ENCODE peak calls at places on chromosome 11, in six cellular contexts. W is HCT116, P is GM23338, L is hepatocyte, Y is GM23248, B is neural progenitor cell. K is an unnamed sample.
A peak's percentile ranks its signal among the peaks of the same experiment; 100 is the strongest.

GRCh38 chr11:27574342-27574741 is 67.8 kb upstream of the LIN7C start:
- DNase-seq in W (no peak), P (no peak), L (no peak), Y (no peak), B (no peak), K (no peak)

GRCh38 chr11:80826808-80827207 is 1386.0 kb upstream of the TENM4 start:
- DNase-seq in W (no peak), P (no peak), L (no peak), Y (no peak), B (no peak), K (no peak)

GRCh38 chr11:118241191-118242098 is 10.7 kb downstream of the MPZL3 start:
- DNase-seq in W (peak; percentile 95), P (no peak), L (peak; percentile 80), Y (peak; percentile 69), B (no peak), K (peak; percentile 98)

GRCh38 chr11:128669491-128669890 is 24.4 kb upstream of the FLI1 start:
- DNase-seq in W (no peak), P (no peak), L (no peak), Y (peak; percentile 82), B (no peak), K (peak; percentile 61)

GRCh38 chr11:30395751-30396150 is 72.8 kb downstream of the ARL14EP start:
- DNase-seq in W (no peak), P (no peak), L (no peak), Y (no peak), B (no peak), K (no peak)

GRCh38 chr11:71311176-71311925 is 59.0 kb upstream of the SHANK2 start:
- DNase-seq in W (no peak), P (no peak), L (no peak), Y (no peak), B (no peak), K (no peak)

GRCh38 chr11:62652156-62653006 is 721 bp downstream of the INTS5 start:
- DNase-seq in W (no peak), P (no peak), L (no peak), Y (peak; percentile 52), B (no peak), K (no peak)

GRCh38 chr11:75663808-75664207 is 5.0 kb downstream of the MAP6 start:
- DNase-seq in W (no peak), P (peak; percentile 58), L (no peak), Y (no peak), B (peak; percentile 43), K (no peak)

GRCh38 chr11:77039491-77040400 is 5.5 kb downstream of the B3GNT6 start:
- DNase-seq in W (no peak), P (peak; percentile 84), L (peak; percentile 59), Y (peak; percentile 65), B (peak; percentile 69), K (no peak)

GRCh38 chr11:75492181-75492820 is 33.4 kb downstream of the GDPD5 start:
- DNase-seq in W (no peak), P (peak; percentile 57), L (no peak), Y (no peak), B (no peak), K (peak; percentile 51)

GRCh38 chr11:132234878-132235277 is 864.5 kb downstream of the NTM start:
- DNase-seq in W (no peak), P (no peak), L (no peak), Y (peak; percentile 76), B (no peak), K (peak; percentile 15)

GRCh38 chr11:65112551-65113360 is 1.1 kb downstream of the TM7SF2 start:
- DNase-seq in W (no peak), P (peak; percentile 78), L (peak; percentile 84), Y (peak; percentile 73), B (peak; percentile 75), K (peak; percentile 67)

GRCh38 chr11:61955031-61955415 is 4.9 kb downstream of the BEST1 start:
- DNase-seq in W (no peak), P (peak; percentile 79), L (peak; percentile 85), Y (peak; percentile 89), B (peak; percentile 74), K (no peak)

GRCh38 chr11:5258543-5259262 is 4.1 kb upstream of the HBG2 start:
- DNase-seq in W (no peak), P (peak; percentile 47), L (no peak), Y (no peak), B (no peak), K (no peak)

GRCh38 chr11:132496341-132496740 is 1036.0 kb downstream of the OPCML start:
- DNase-seq in W (no peak), P (no peak), L (no peak), Y (peak; percentile 38), B (no peak), K (no peak)

GRCh38 chr11:70142171-70142875 is 60.8 kb upstream of the FADD start:
- DNase-seq in W (peak; percentile 50), P (no peak), L (peak; percentile 58), Y (peak; percentile 17), B (peak; percentile 50), K (peak; percentile 87)

GRCh38 chr11:47239889-47240288 is 8.7 kb downstream of the ACP2 start:
- DNase-seq in W (no peak), P (no peak), L (no peak), Y (no peak), B (no peak), K (no peak)

GRCh38 chr11:99565333-99565732 is 544.6 kb downstream of the CNTN5 start:
- DNase-seq in W (no peak), P (no peak), L (no peak), Y (no peak), B (no peak), K (no peak)

GRCh38 chr11:124867700-124868099 is 2.5 kb downstream of the ROBO3 start:
- DNase-seq in W (peak; percentile 13), P (peak; percentile 74), L (peak; percentile 53), Y (peak; percentile 60), B (peak; percentile 78), K (peak; percentile 64)

GRCh38 chr11:105149477-105149876 is 9.9 kb upstream of the CARD18 start:
- DNase-seq in W (no peak), P (no peak), L (no peak), Y (no peak), B (no peak), K (no peak)

GRCh38 chr11:72786305-72787261 is 7.3 kb downstream of the STARD10 start:
- DNase-seq in W (no peak), P (no peak), L (peak; percentile 88), Y (no peak), B (peak; percentile 0), K (peak; percentile 81)

GRCh38 chr11:64253481-64253880 is 2.2 kb downstream of the PLCB3 start:
- DNase-seq in W (no peak), P (no peak), L (no peak), Y (peak; percentile 46), B (no peak), K (peak; percentile 44)

GRCh38 chr11:48087974-48088681 is 107.8 kb downstream of the PTPRJ start:
- DNase-seq in W (no peak), P (no peak), L (no peak), Y (no peak), B (no peak), K (no peak)

GRCh38 chr11:95268386-95268785 is 37.4 kb upstream of the SESN3 start:
- DNase-seq in W (no peak), P (no peak), L (no peak), Y (no peak), B (no peak), K (no peak)

GRCh38 chr11:133951484-133952198 is 5.1 kb downstream of the IGSF9B start:
- DNase-seq in W (no peak), P (peak; percentile 74), L (no peak), Y (peak; percentile 74), B (peak; percentile 59), K (peak; percentile 25)

GRCh38 chr11:537622-538430 is 499 bp downstream of the LRRC56 start:
- DNase-seq in W (no peak), P (no peak), L (peak; percentile 4), Y (no peak), B (no peak), K (no peak)

GRCh38 chr11:125903753-125904659 is at the start of gene DDX25:
- DNase-seq in W (no peak), P (peak; percentile 88), L (peak; percentile 43), Y (no peak), B (peak; percentile 85), K (no peak)

GRCh38 chr11:8809185-8809584 is 101.8 kb upstream of the AKIP1 start:
- DNase-seq in W (no peak), P (no peak), L (no peak), Y (peak; percentile 30), B (no peak), K (no peak)
- TF ChIP-seq EZH2phosphoT487 in W (no peak), P (no peak), L (no peak), Y (no peak), B (no peak), K (no peak)

DNA sequence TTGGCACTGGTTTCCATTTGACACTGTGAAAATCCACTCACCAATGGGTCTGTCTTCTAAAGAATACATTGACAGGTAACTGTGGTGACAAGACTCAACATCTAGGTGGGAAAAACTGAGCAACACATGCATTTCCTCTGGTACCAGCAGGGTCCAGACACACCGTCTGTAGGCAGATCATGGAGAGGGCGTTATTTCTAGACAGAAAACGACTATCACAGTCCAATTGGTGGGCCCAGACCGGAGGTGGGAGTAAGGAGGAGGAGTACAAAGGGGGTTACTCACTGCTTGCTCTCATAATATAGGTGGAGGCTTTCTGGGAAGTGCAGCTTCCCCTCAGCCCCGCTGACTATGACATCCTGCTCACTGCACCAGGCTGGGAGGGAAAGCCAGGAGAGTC is 9.9 kb downstream of the OVCH2 start:
- DNase-seq in W (no peak), P (no peak), L (no peak), Y (no peak), B (no peak), K (no peak)
- H2AFZ ChIP-seq in W (no peak overlapping the region), P (no peak overlapping the region), L (no peak overlapping the region), Y (no peak overlapping the region), B (no peak overlapping the region), K (no peak overlapping the region)

GRCh38 chr11:3662856-3663255 is 8.3 kb downstream of the CHRNA10 start:
- DNase-seq in W (no peak), P (no peak), L (no peak), Y (no peak), B (no peak), K (no peak)

GRCh38 chr11:3667149-3668035 is 3.8 kb downstream of the CHRNA10 start:
- DNase-seq in W (no peak), P (no peak), L (no peak), Y (no peak), B (no peak), K (no peak)

GRCh38 chr11:3666023-3666530 is 5.1 kb downstream of the CHRNA10 start:
- DNase-seq in W (no peak), P (no peak), L (no peak), Y (no peak), B (no peak), K (no peak)

GRCh38 chr11:3664032-3664630 is 7.1 kb downstream of the CHRNA10 start:
- DNase-seq in W (no peak), P (no peak), L (no peak), Y (no peak), B (no peak), K (no peak)

GRCh38 chr11:3665336-3666022 is 5.7 kb downstream of the CHRNA10 start:
- DNase-seq in W (no peak), P (no peak), L (no peak), Y (no peak), B (no peak), K (no peak)
- TF ChIP-seq EZH2phosphoT487 in W (no peak), P (no peak), L (no peak), Y (no peak), B (no peak), K (no peak)

DNA sequence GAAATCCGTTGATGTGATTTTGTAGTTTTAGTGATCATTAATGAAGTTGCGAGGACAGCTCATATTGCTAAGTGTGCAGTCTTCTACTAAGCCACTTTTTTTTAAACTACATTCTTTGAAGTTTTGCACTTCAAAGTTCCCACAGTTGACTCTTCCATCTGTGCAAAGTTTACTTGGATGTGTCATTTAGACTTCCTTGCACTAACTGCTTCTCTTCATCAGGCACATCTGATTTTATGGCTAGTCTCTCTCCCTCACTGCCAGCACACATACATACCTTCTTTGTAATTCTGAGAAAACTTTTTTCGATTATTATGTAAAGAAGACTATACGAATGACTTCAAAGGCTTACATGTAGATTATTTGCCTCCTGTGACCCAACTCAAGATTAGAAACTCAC is 250.0 kb downstream of the DYNC2H1 start:
- DNase-seq in W (no peak), P (no peak), L (no peak), Y (no peak), B (no peak), K (no peak)
- H2AFZ ChIP-seq in W (no peak overlapping the region), P (no peak overlapping the region), L (no peak overlapping the region), Y (no peak overlapping the region), B (no peak overlapping the region), K (no peak overlapping the region)

K was measured in PC-3.